ENCODE peak calls at places on chromosome 2, in four cellular contexts. S is ovary, T is cardiac muscle cell, C is AG04449. P is an unnamed sample.

GRCh38 chr2:9950521-9951271 is 797 bp upstream of the GRHL1 start:
- DNase-seq in S (no peak), T (peak; percentile 72), C (no peak), P (peak; percentile 15)

GRCh38 chr2:218295029-218295428 is 2.7 kb upstream of the TMBIM1 start:
- DNase-seq in S (no peak), T (no peak), C (no peak), P (no peak)

GRCh38 chr2:106596844-106597243 is 109.7 kb downstream of the CD8B2 start:
- DNase-seq in S (no peak), T (no peak), C (no peak), P (no peak)

GRCh38 chr2:147845608-147846002 is 776 bp downstream of the ACVR2A start:
- DNase-seq in S (no peak), T (peak; percentile 23), C (no peak), P (no peak)

GRCh38 chr2:43818761-43819160 is 19.9 kb downstream of the ABCG5 start:
- DNase-seq in S (no peak), T (no peak), C (no peak), P (no peak)

GRCh38 chr2:150596071-150596470 is 108.6 kb upstream of the RND3 start:
- DNase-seq in S (no peak), T (no peak), C (peak; percentile 91), P (no peak)

GRCh38 chr2:37705191-37705590 is 33.7 kb upstream of the CDC42EP3 start:
- DNase-seq in S (no peak), T (no peak), C (no peak), P (no peak)

GRCh38 chr2:106953779-106954178 is 67.8 kb upstream of the ST6GAL2 start:
- DNase-seq in S (no peak), T (no peak), C (no peak), P (no peak)

GRCh38 chr2:6008186-6008585 is 316.0 kb downstream of the SOX11 start:
- DNase-seq in S (no peak), T (no peak), C (no peak), P (no peak)

GRCh38 chr2:173647681-173648350 is 293.1 kb downstream of the CDCA7 start:
- DNase-seq in S (no peak), T (peak; percentile 56), C (no peak), P (no peak)

GRCh38 chr2:176132397-176133086 is 3.0 kb downstream of the HOXD8 start:
- DNase-seq in S (no peak), T (no peak), C (no peak), P (no peak)
- H3K4me3 ChIP-seq in S (peak overlapping the region; percentile 55), T (no peak overlapping the region), C (peak overlapping the region; percentile 50), P (peak overlapping the region; percentile 13)

GRCh38 chr2:219510512-219511135 is 3.7 kb upstream of the ASIC4 start:
- DNase-seq in S (no peak), T (no peak), C (no peak), P (no peak)
- H3K4me3 ChIP-seq in S (no peak overlapping the region), T (no peak overlapping the region), C (no peak overlapping the region), P (no peak overlapping the region)

GRCh38 chr2:85823951-85824350 is 64.8 kb downstream of the ST3GAL5 start:
- DNase-seq in S (no peak), T (no peak), C (no peak), P (no peak)

GRCh38 chr2:85827879-85828569 is 60.8 kb downstream of the ST3GAL5 start:
- DNase-seq in S (no peak), T (no peak), C (no peak), P (no peak)

GRCh38 chr2:85830645-85831044 is 58.1 kb downstream of the ST3GAL5 start:
- DNase-seq in S (no peak), T (no peak), C (no peak), P (no peak)

GRCh38 chr2:85828725-85829124 is 60.1 kb downstream of the ST3GAL5 start:
- DNase-seq in S (no peak), T (no peak), C (no peak), P (no peak)

DNA sequence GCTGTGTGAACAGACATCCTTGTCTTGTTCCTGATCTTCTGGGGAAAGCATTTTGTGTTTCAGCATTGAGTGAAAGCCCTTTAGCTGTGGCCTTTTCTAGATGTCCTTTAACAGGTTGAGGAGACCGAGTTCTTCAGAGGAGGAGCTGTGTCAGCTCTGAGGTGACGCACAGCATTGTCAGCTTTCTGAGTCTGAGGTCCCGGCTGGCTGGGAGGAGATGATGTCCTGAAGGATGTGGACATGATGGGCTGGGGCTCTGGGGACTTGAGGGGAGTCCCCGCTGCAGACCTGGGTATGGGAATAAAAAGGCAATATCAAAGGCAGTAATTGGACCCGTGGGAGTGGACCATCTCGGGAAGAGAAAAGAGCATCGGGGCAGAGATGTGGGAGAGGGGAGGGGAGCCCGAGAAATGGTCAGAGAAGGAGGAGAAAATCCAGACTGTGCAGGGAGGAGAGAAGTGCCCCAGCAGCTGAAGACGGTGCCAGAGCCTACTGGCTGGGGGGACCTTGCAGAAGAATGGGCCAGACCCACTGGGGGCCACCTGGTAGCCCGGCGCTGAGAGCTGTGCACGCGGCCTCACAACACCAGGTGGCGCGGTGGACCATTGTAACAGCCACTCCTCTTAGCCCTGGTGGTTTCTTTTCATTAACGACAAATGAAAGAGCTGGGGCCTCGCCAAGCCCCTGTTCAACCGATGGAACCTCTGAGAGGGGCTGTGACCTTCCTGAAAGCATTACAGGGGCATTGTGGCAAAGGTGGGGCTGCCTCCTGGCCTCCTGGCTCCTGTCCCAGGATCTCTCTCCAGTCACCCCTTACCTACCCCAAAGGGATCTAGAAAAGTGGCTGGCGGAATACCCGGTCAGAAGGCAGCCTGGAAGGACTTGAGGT is 61.6 kb downstream of the ST3GAL5 start:
- DNase-seq in S (peak; percentile 72), T (peak; percentile 80), C (no peak), P (peak; percentile 68)
- H3K4me3 ChIP-seq in S (peak overlapping the region; percentile 21), T (no peak overlapping the region), C (no peak overlapping the region), P (no peak overlapping the region)

GRCh38 chr2:96928277-96928781 is 58.1 kb downstream of the FAM178B start:
- DNase-seq in S (no peak), T (no peak), C (no peak), P (no peak)
- H3K4me3 ChIP-seq in S (peak overlapping the region; percentile 4), T (no peak overlapping the region), C (no peak overlapping the region), P (no peak overlapping the region)

DNA sequence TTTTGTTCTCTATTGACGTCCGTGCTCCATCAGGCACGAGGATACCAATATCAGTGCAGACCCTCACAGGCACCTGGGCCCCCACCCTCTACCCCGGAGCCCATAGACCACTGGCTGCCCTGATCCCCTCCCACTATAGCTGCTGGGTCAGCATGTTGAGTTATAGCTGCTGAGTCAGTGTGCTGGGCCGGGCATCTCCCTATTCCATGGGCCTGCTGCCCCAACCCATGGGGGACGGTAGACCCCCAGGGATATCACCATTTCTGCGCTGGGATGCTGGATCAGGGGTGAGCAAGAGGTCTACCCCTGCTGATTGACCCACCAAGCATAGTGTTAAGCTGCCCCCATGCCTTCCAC is 100.1 kb upstream of the ST3GAL5 start:
- DNase-seq in S (no peak), T (no peak), C (no peak), P (no peak)
- H3K4me3 ChIP-seq in S (no peak overlapping the region), T (no peak overlapping the region), C (no peak overlapping the region), P (no peak overlapping the region)